ENCODE peak calls at places on chromosomes 13 and 19, in six cellular contexts. I is breast epithelium, B is stomach, O is A673, K is uterus, F is adrenal gland. X is an unnamed sample.

GRCh38 chr19:18289471-18290066 is 8.1 kb upstream of the JUND start:
- DNase-seq in I (no peak), B (no peak), O (no peak), K (no peak), F (no peak), X (no peak)

GRCh38 chr19:2477732-2478191 is 1.8 kb downstream of the GADD45B start:
- DNase-seq in I (no peak), B (no peak), O (peak; percentile 48), K (peak; percentile 36), F (no peak), X (no peak)

GRCh38 chr19:48558018-48558684 is 6.2 kb downstream of the SULT2B1 start:
- DNase-seq in I (no peak), B (peak; percentile 80), O (no peak), K (no peak), F (peak; percentile 52), X (no peak)

GRCh38 chr13:81383441-81383840 is 1042.5 kb upstream of the SPRY2 start:
- DNase-seq in I (no peak), B (no peak), O (no peak), K (no peak), F (no peak), X (no peak)

GRCh38 chr19:38528931-38529330 is 88.8 kb downstream of the MAP4K1 start:
- DNase-seq in I (no peak), B (no peak), O (no peak), K (no peak), F (no peak), X (no peak)

GRCh38 chr13:96130818-96131217 is 40.9 kb downstream of the HS6ST3 start:
- DNase-seq in I (no peak), B (no peak), O (no peak), K (no peak), F (no peak), X (no peak)

GRCh38 chr19:18023596-18024212 is 15.7 kb downstream of the ARRDC2 start:
- DNase-seq in I (peak; percentile 78), B (peak; percentile 64), O (peak; percentile 95), K (peak; percentile 43), F (peak; percentile 73), X (peak; percentile 54)

GRCh38 chr13:108609353-108609752 is 20.1 kb upstream of the MYO16 start:
- DNase-seq in I (no peak), B (no peak), O (peak; percentile 41), K (no peak), F (no peak), X (no peak)

GRCh38 chr13:37869756-37870488 is at the start of gene TRPC4:
- DNase-seq in I (no peak), B (peak; percentile 31), O (peak; percentile 96), K (peak; percentile 50), F (no peak), X (peak; percentile 61)

GRCh38 chr19:22532388-22533310 is 101.5 kb upstream of the ZNF492 start:
- DNase-seq in I (peak; percentile 99), B (no peak), O (no peak), K (peak; percentile 94), F (peak; percentile 25), X (peak; percentile 99)

GRCh38 chr19:40465025-40465780 is at the start of gene BLVRB:
- DNase-seq in I (peak; percentile 73), B (no peak), O (peak; percentile 60), K (no peak), F (no peak), X (no peak)

GRCh38 chr19:3367572-3368440 is 1.4 kb downstream of the NFIC start:
- DNase-seq in I (no peak), B (no peak), O (peak; percentile 63), K (peak; percentile 43), F (no peak), X (peak; percentile 54)

GRCh38 chr13:66506979-66507378 is 723.2 kb downstream of the PCDH9 start:
- DNase-seq in I (no peak), B (no peak), O (no peak), K (no peak), F (no peak), X (no peak)

GRCh38 chr19:39411006-39411831 is 1.2 kb upstream of the PLEKHG2 start:
- DNase-seq in I (peak; percentile 69), B (peak; percentile 86), O (no peak), K (peak; percentile 73), F (no peak), X (no peak)

GRCh38 chr13:40571338-40571737 is 95.1 kb downstream of the FOXO1 start:
- DNase-seq in I (no peak), B (no peak), O (no peak), K (no peak), F (no peak), X (no peak)

GRCh38 chr13:43835701-43836100 is 43.8 kb downstream of the CCDC122 start:
- DNase-seq in I (no peak), B (no peak), O (no peak), K (no peak), F (no peak), X (no peak)

GRCh38 chr13:43269037-43269476 is 245.7 kb downstream of the DNAJC15 start:
- DNase-seq in I (no peak), B (peak; percentile 70), O (no peak), K (peak; percentile 57), F (no peak), X (peak; percentile 44)

GRCh38 chr19:46495789-46496099 is at the start of gene PNMA8B:
- DNase-seq in I (peak; percentile 49), B (no peak), O (peak; percentile 88), K (peak; percentile 67), F (peak; percentile 94), X (peak; percentile 82)

GRCh38 chr19:30180691-30181090 is 191.5 kb upstream of the ZNF536 start:
- DNase-seq in I (no peak), B (no peak), O (no peak), K (no peak), F (no peak), X (no peak)

GRCh38 chr19:38529610-38530009 is 88.1 kb downstream of the MAP4K1 start:
- DNase-seq in I (no peak), B (no peak), O (peak; percentile 43), K (no peak), F (no peak), X (no peak)

GRCh38 chr19:50315773-50316448 is 13.3 kb downstream of the KCNC3 start:
- DNase-seq in I (no peak), B (no peak), O (peak; percentile 74), K (no peak), F (peak; percentile 12), X (no peak)

GRCh38 chr13:110109910-110110309 is 197.0 kb downstream of the COL4A1 start:
- DNase-seq in I (no peak), B (no peak), O (no peak), K (peak; percentile 77), F (peak; percentile 85), X (peak; percentile 56)

GRCh38 chr19:12694641-12695040 is 1.8 kb downstream of the FBXW9 start:
- DNase-seq in I (no peak), B (no peak), O (no peak), K (no peak), F (no peak), X (no peak)

GRCh38 chr19:3285647-3286176 is 61.3 kb downstream of the CELF5 start:
- DNase-seq in I (no peak), B (no peak), O (no peak), K (no peak), F (peak; percentile 53), X (no peak)

GRCh38 chr13:94323746-94324408 is 155.6 kb downstream of the DCT start:
- DNase-seq in I (no peak), B (no peak), O (peak; percentile 58), K (no peak), F (no peak), X (no peak)

GRCh38 chr13:106491463-106491862 is 44.0 kb downstream of the EFNB2 start:
- DNase-seq in I (no peak), B (no peak), O (no peak), K (no peak), F (no peak), X (no peak)
- H3K4me1 ChIP-seq in I (no peaks in the 10 kb centered on the region), B (peaks cover 12% of the 10 kb centered on the region), O (no peaks in the 10 kb centered on the region), K (peaks cover 3% of the 10 kb centered on the region), F (no peaks in the 10 kb centered on the region), X (no peaks in the 10 kb centered on the region)

DNA sequence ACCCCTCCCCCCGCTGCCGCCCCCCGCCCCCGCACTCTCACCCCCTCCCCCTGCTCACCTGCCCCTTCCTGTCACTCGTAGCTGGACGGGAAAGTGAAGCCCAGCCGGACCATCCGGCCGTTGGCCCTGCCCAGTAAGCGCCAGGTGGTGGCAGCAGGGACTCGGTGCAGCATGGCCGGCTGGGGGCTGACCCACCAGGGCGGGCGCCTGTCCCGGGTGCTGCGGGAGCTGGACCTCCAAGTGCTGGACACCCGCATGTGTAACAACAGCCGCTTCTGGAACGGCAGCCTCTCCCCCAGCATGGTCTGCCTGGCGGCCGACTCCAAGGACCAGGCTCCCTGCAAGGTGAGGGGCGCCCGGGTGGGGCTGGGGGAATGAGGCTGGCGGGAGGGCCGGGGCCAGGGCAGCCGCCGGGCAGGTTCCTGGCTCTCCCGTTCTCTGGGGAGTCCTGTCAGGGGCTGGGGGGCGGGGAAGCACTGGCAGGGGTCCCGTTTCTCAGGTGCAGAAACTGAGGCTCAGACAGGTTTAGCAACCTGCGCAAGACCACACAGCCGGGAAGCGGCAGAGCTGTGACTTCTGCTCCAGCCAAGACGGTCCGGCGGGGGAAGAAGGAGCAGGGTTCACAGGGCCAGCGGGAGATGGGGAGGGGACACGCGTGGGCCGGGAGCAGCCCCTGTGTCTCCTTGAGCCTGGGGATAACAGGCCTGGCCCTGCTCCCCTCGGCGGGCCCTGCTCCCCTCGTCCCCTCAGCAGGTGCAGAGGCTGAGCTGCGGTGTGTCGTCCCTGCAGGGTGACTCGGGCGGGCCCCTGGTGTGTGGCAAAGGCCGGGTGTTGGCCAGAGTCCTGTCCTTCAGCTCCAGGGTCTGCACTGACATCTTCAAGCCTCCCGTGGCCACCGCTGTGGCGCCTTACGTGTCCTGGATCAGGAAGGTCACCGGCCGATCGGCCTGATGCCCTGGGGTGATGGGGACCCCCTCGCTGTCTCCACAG is 5.3 kb downstream of the GZMM start:
- DNase-seq in I (no peak), B (no peak), O (no peak), K (no peak), F (no peak), X (no peak)
- TF ChIP-seq CTCF in I (no peak), B (no peak), O (no peak), K (no peak), F (no peak), X (no peak)

GRCh38 chr19:15268928-15269253 is 36.6 kb upstream of the EPHX3 start:
- DNase-seq in I (no peak), B (no peak), O (no peak), K (no peak), F (no peak), X (no peak)
- H3K4me1 ChIP-seq in I (peaks cover 28% of the 10 kb centered on the region), B (peaks cover 92% of the 10 kb centered on the region), O (no peaks in the 10 kb centered on the region), K (peaks cover 24% of the 10 kb centered on the region), F (peaks cover 29% of the 10 kb centered on the region), X (peaks cover 37% of the 10 kb centered on the region)

DNA sequence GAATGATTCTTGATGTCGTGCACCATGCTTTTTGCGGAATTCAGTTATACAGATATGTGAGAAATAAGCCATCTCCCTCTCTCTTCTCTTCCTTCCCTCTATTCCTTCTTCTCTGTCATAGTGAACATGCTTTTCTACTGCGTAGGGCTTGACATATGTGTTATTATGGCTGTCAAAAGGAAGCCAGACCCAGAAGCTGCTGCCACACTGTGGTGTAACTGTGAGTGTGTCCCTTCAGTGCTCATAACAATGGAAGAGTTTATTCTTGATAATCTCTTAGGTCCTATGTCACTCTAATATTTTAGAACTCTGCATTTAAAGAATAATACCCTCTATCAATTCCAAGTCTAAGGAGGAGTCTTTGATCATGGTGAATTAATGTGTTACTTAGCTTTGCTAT is 208.9 kb upstream of the TMTC4 start:
- DNase-seq in I (no peak), B (no peak), O (no peak), K (no peak), F (no peak), X (no peak)
- TF ChIP-seq CTCF in I (no peak), B (no peak), O (peak; percentile 21), K (no peak), F (no peak), X (no peak)